ENCODE peak calls at places on chromosomes 3 and 15, in four cellular contexts. L is left ventricle myocardium inferior, U is IMR-90, X is A549. D is an unnamed sample.

GRCh38 chr15:48630245-48630644 is 15.3 kb downstream of the FBN1 start:
- DNase-seq in L (no peak), U (no peak), X (no peak), D (no peak)

GRCh38 chr3:16050641-16051467 is 123.6 kb upstream of the GALNT15 start:
- DNase-seq in L (peak), U (no peak), X (no peak), D (peak)

GRCh38 chr3:24088782-24089181 is 143.7 kb downstream of the NR1D2 start:
- DNase-seq in L (no peak), U (peak), X (peak), D (no peak)

GRCh38 chr3:125186261-125186770 is 26.2 kb downstream of the SLC12A8 start:
- DNase-seq in L (no peak), U (peak), X (no peak), D (peak)

GRCh38 chr3:4656059-4656458 is 162.9 kb downstream of the ITPR1 start:
- DNase-seq in L (peak), U (peak), X (peak), D (peak)

GRCh38 chr3:186386883-186387560 is 25.0 kb upstream of the DGKG start:
- DNase-seq in L (no peak), U (no peak), X (no peak), D (no peak)

GRCh38 chr3:104810896-104811295 is 555.8 kb upstream of the ALCAM start:
- DNase-seq in L (no peak), U (no peak), X (no peak), D (no peak)

GRCh38 chr15:101461097-101461496 is 28.4 kb downstream of the PCSK6 start:
- DNase-seq in L (no peak), U (no peak), X (no peak), D (no peak)

GRCh38 chr3:40299721-40300335 is 9.7 kb upstream of the EIF1B start:
- DNase-seq in L (no peak), U (peak), X (peak), D (no peak)

GRCh38 chr3:67957268-67957667 is 302.9 kb upstream of the SUCLG2 start:
- DNase-seq in L (no peak), U (no peak), X (no peak), D (no peak)

GRCh38 chr3:119156868-119157267 is 10.9 kb downstream of the TEX55 start:
- DNase-seq in L (no peak), U (no peak), X (no peak), D (no peak)

GRCh38 chr15:79431636-79432344 is at the start of gene MINAR1:
- DNase-seq in L (no peak), U (peak), X (peak), D (peak)

DNA sequence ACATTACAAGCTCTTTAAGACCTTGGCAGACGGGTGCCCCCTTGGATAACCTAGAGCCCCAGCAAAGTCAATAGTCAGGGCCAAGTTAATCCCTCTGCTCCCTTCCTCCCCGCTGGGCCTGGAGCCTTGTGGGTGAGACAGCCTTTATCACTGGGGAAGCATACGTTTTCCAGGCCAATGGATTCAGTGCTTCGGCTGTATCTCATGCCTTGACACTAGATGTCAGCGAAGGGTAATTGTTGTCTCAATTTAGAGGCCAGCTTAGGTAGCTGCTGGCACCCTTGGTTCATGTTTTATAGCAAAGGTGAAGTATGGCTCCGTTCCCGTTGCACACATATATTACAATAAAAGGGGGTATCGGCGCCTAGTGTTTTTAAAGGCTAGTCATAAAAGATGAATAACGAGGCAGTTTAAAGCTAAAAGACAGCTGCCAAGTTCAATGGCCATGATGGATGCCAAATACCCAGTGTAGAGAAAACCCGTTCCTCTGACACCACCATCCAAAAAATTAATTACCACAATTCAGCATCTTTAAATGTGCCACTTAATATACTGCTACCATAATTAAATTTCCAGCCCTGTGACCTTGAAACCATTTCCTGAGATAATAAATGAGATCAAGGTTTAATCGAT is 52.3 kb upstream of the BNIP2 start:
- DNase-seq in L (no peak), U (no peak), X (peak), D (no peak)
- TF ChIP-seq CTCF in L (no peak), U (no peak), X (peak), D (no peak)

GRCh38 chr3:52054689-52055511 is 1.5 kb downstream of the DUSP7 start:
- DNase-seq in L (no peak), U (peak), X (no peak), D (no peak)
- TF ChIP-seq CTCF in L (peak), U (peak), X (peak), D (peak)

GRCh38 chr15:90893175-90894090 is 9.1 kb downstream of the FES start:
- DNase-seq in L (no peak), U (no peak), X (peak), D (no peak)
- TF ChIP-seq CTCF in L (no peak), U (no peak), X (peak), D (no peak)

GRCh38 chr3:159091936-159092335 is 290.1 kb downstream of the MFSD1 start:
- DNase-seq in L (no peak), U (no peak), X (no peak), D (no peak)
- TF ChIP-seq CTCF in L (no peak), U (no peak), X (no peak), D (no peak)

DNA sequence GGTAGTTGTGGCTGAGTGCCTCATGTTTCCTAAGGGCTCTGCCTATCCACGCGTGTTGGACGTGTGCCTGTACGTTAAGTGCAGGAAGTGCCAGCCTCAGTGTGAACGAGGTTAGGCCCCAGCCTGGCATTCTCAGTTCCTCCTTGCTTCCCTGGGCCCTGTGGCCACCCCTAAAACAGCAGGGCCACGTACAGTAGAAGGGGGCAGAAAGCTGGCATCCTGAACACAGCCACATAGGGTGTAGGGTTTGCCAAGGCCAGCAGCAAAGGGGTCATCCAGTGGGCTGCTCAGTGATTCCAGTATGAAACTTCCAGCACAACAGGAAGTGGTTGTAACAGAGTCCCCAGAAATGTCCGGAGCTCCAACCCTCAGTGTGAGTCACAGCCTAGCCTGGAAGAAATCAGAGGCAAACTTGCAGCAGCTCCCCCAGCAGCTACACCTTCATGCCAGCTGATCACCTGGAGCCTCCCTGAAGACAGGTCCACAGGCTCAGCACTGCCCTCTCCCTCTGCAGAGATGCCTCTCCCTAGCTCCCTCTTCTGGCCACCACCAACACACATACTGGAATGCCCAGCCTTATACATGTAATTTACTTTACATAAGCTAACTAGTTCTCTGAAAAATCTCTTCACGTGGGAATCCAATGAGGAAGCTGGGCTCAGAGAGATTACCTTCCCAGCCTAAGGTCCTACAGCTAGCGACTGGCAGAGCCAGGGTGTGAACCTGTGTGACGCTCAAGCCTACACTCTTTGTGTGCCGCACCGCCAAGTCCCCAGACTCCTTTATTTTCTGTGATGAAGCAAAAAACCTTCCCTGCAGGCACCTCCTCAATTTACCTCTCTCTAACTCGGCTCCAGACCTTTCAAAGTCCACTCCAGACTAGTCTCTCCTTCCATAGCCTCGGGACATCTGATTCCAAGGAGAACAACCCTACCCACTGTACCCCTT is 26.6 kb downstream of the ILDR1 start:
- DNase-seq in L (peak), U (peak), X (peak), D (peak)
- TF ChIP-seq CTCF in L (peak), U (peak), X (peak), D (peak)

GRCh38 chr3:66372681-66373350 is 128.0 kb downstream of the LRIG1 start:
- DNase-seq in L (peak), U (peak), X (peak), D (no peak)
- TF ChIP-seq CTCF in L (peak), U (peak), X (no peak), D (no peak)

D was measured in thyroid gland.